ENCODE peak calls at places on chromosomes 5 and 9, in five cellular contexts. O is PC-3, H is uterus, R is WTC11, G is nephron progenitor cell. F is an unnamed sample.

GRCh38 chr9:7791364-7791763 is 8.2 kb downstream of the DMAC1 start:
- DNase-seq in O (no peak), H (no peak), R (no peak), G (no peak), F (no peak)

GRCh38 chr5:160442824-160443431 is 21.3 kb downstream of the PTTG1 start:
- DNase-seq in O (no peak), H (no peak), R (no peak), G (no peak), F (no peak)

GRCh38 chr9:129779560-129780190 is 23.3 kb upstream of the TOR1B start:
- DNase-seq in O (no peak), H (no peak), R (no peak), G (no peak), F (no peak)

GRCh38 chr5:172901012-172901780 is 58.0 kb upstream of the RPL26L1 start:
- DNase-seq in O (no peak), H (peak), R (no peak), G (peak), F (peak)

GRCh38 chr5:139982975-139983240 is 60.2 kb downstream of the NRG2 start:
- DNase-seq in O (no peak), H (no peak), R (no peak), G (no peak), F (no peak)

GRCh38 chr5:130796032-130796431 is 369.0 kb downstream of the HINT1 start:
- DNase-seq in O (peak), H (no peak), R (no peak), G (no peak), F (no peak)

GRCh38 chr9:38639577-38639940 is 19.2 kb upstream of the ANKRD18A start:
- DNase-seq in O (no peak), H (no peak), R (no peak), G (no peak), F (no peak)

GRCh38 chr9:19049872-19050636 is 827 bp downstream of the RRAGA start:
- DNase-seq in O (peak), H (no peak), R (no peak), G (no peak), F (peak)

GRCh38 chr5:154612666-154613065 is 134.6 kb upstream of the HAND1 start:
- DNase-seq in O (no peak), H (no peak), R (no peak), G (no peak), F (no peak)

GRCh38 chr5:54743997-54744788 is 226.6 kb downstream of the SNX18 start:
- DNase-seq in O (peak), H (no peak), R (no peak), G (no peak), F (peak)

GRCh38 chr5:170971-171800 is 20.1 kb upstream of the LRRC14B start:
- DNase-seq in O (no peak), H (no peak), R (peak), G (peak), F (no peak)

GRCh38 chr9:106174331-106174730 is 480.0 kb downstream of the TMEM38B start:
- DNase-seq in O (no peak), H (no peak), R (no peak), G (no peak), F (no peak)

GRCh38 chr9:120985759-120986353 is 59.3 kb upstream of the TRAF1 start:
- DNase-seq in O (peak), H (no peak), R (no peak), G (no peak), F (peak)

GRCh38 chr5:137594717-137595116 is 95.6 kb upstream of the SPOCK1 start:
- DNase-seq in O (no peak), H (no peak), R (no peak), G (peak), F (peak)

GRCh38 chr5:80747922-80748321 is 93.1 kb upstream of the DHFR start:
- DNase-seq in O (no peak), H (no peak), R (no peak), G (no peak), F (no peak)

GRCh38 chr9:32589083-32589713 is 16.2 kb upstream of the NDUFB6 start:
- DNase-seq in O (peak), H (no peak), R (no peak), G (no peak), F (peak)

GRCh38 chr5:66247176-66247960 is 103.3 kb downstream of the SREK1 start:
- DNase-seq in O (peak), H (no peak), R (no peak), G (no peak), F (peak)

DNA sequence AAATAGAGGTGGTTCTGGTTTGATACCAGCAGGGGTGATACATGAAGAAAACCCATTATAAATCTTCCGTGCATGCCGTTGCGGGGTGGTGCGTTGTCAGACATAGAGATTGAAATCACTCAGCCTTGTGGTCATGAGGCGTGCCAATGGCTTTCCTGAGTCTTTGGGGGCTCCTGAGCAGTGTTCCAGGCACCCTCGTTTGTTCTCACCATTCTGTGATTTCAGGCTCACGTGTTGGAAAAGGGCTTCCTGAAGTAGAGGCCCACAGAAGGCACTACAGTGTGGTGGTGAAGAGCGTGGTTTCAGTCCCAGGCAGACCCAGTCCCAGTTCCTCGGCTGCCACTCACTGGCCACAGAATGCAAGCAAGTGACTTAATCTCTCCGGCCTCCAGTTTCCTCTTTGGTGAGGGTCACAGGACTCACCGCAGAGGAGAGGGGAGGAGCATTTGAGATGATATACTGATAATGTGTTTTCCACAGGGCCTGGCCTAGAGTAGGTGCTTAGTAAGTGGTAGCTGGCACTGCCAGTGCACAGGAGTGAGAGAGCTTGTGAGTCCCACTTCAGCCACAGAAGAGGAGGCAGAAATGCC is 20.5 kb upstream of the GLRX start:
- DNase-seq in O (peak), H (no peak), R (no peak), G (no peak), F (peak)
- TF ChIP-seq CTCF in O (peak), H (no peak), R (no peak), G (no peak), F (no peak)

DNA sequence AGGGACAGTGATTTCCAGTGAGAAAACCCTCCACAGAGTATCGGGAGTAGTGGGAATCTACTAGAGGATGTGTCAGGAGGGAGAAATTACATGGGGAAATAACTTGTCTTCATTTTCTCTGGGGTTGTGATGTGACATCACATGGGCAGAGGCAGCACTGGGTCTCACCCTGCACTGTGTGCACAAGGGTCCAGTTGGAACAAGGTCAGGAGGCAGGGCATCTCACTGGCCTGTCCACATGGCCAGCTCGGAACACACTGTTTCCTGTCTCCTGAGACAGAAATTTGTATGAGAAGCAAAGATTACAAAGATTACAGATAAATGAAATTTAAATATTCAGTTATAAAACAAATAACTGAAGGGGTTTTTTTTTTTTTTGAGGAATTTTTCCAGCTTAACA is 62.6 kb upstream of the ECM2 start:
- DNase-seq in O (no peak), H (no peak), R (no peak), G (no peak), F (no peak)
- TF ChIP-seq CTCF in O (no peak), H (no peak), R (no peak), G (no peak), F (no peak)

DNA sequence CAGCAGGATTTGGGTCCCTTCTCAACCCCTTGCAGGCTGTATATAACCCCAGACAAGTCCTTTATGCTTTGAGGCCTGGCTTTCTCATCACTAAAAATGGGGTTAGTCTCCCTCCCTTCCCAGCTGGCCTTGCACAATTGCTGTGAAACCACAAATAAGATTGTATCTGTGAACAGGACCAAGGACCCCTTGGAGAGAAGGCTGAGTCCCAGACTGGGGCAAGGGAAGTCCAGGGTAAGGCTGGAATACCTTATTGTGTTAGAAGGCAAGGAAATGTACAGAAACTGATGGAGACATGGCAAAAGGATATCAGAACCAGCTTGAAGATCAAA is 11.4 kb downstream of the MACROH2A1 start:
- DNase-seq in O (no peak), H (no peak), R (no peak), G (no peak), F (no peak)
- TF ChIP-seq CTCF in O (no peak), H (no peak), R (no peak), G (no peak), F (no peak)

GRCh38 chr9:36532353-36532752 is 40.3 kb upstream of the MELK start:
- DNase-seq in O (no peak), H (no peak), R (no peak), G (no peak), F (no peak)

GRCh38 chr9:36535106-36535505 is 37.6 kb upstream of the MELK start:
- DNase-seq in O (no peak), H (no peak), R (no peak), G (no peak), F (no peak)

GRCh38 chr9:36542355-36542754 is 30.3 kb upstream of the MELK start:
- DNase-seq in O (no peak), H (no peak), R (peak), G (no peak), F (no peak)

GRCh38 chr9:36537861-36538260 is 34.8 kb upstream of the MELK start:
- DNase-seq in O (no peak), H (no peak), R (no peak), G (no peak), F (no peak)
- TF ChIP-seq CTCF in O (no peak), H (no peak), R (no peak), G (no peak), F (no peak)

DNA sequence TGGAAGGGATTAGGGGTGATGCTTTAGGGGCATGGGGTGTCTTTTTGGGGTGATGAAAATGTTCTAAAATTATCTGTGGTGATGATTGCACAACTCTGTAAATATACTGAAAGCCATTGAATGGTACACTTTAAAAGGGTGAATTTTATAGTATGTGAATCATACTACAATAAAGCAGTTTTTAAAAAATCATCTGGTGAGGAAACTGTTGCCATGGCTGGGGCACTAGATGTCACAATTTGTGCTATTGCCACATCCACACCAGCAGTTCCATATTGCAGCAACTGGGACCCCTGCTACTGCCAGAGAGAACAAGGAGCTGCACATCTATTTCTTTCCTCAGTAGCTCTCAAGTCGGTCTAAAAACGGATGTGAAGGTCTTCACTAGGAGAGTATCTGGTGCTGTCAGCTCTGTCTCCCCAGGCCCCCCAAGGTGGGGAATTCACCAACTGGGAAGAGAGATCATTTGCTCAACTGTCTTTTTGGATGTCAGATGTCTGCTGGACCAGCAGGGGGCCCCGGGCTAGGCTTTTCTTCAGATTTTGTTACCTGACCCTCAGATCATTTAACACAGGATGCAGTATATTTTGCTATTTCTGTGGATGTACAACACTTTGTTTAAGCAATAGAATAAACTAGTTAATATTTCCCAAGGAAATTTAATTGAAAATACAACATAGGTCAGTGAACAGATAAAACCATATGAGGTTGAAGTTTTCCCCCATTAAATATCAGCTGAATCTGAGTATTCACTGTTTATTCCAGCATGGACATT is 13.2 kb downstream of the CMYA5 start:
- DNase-seq in O (peak), H (no peak), R (peak), G (peak), F (peak)
- TF ChIP-seq CTCF in O (peak), H (no peak), R (no peak), G (peak), F (peak)

DNA sequence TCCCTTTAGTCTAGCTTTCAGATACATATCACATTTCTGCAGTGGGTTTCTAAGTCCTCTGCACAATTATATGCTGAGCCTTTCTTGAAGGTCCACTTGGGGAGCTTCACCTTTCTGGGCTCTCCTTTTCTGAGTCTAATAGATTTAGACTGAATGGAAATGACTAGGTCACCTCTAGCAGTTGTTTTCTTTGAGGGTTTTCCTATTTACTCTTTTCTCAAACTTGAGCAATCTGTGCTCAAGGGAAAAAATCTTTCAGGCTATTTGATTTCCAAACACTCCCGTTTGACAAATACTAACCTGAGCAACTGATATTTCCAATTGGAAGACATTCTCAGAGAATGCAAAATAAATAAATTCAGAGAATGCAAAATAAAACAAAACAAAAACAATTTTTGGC is 39.0 kb downstream of the ISOC1 start:
- DNase-seq in O (no peak), H (no peak), R (no peak), G (no peak), F (no peak)
- TF ChIP-seq CTCF in O (no peak), H (no peak), R (no peak), G (no peak), F (no peak)

GRCh38 chr9:135993409-135993742 is 32.2 kb upstream of the UBAC1 start:
- DNase-seq in O (no peak), H (no peak), R (no peak), G (no peak), F (no peak)

GRCh38 chr9:135990468-135991429 is 29.6 kb upstream of the UBAC1 start:
- DNase-seq in O (peak), H (no peak), R (peak), G (peak), F (peak)

GRCh38 chr9:135993840-135994776 is 32.9 kb upstream of the UBAC1 start:
- DNase-seq in O (no peak), H (no peak), R (no peak), G (no peak), F (no peak)

GRCh38 chr9:135991771-135992170 is 30.6 kb upstream of the UBAC1 start:
- DNase-seq in O (no peak), H (no peak), R (no peak), G (no peak), F (no peak)

DNA sequence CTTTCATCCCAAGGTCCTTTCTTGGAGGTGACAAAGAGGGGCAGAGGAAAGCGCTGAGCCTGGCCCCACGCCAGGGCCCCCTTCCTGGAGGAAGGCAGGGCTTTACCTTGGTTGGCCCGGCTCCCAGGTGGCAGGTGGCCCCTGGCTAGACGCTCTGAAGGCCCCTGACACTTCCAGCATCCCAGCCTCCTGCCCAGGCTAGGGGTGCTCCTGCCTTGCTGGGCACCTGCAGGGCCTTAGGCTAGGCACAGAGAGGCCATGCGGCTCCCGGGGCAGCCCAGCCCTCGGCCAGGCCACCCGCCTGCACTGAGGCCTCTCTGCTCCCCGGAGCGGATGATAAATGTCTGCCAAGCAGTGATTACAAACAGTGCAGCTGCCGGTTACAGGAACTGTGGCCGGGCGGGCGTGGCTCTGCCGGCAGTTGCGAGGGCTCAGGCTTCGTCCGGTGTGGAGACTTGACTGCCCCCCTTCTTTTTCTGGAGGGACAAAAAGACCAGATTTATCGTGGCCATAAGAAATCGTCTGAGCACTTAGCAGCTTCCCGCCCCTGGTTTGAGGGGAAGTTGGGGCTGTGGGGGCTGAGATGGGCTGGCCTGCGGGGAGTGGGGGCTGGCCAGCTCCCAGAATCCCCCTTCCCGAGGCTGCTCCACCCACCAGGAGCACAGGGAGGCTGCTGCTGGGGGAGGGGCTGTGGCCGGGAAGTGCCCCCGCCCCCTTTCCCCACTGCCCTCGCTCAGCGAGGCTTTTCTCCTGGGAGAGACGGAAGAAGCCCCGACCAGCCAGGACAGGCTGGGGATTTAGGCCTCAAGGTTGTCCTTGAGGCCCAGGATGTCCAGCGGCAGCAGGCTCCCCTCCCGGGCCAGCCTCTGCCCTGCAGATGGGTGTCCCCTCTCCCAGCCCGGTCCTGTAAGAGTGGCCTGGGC is 31.6 kb upstream of the UBAC1 start:
- DNase-seq in O (peak), H (peak), R (peak), G (peak), F (peak)
- TF ChIP-seq CTCF in O (no peak), H (no peak), R (no peak), G (no peak), F (no peak)

GRCh38 chr9:69999331-69999730 is 44.3 kb upstream of the MAMDC2 start:
- DNase-seq in O (no peak), H (no peak), R (no peak), G (no peak), F (no peak)

GRCh38 chr9:70000481-70000880 is 43.2 kb upstream of the MAMDC2 start:
- DNase-seq in O (no peak), H (no peak), R (no peak), G (no peak), F (no peak)

GRCh38 chr9:69996947-69997346 is 46.7 kb upstream of the MAMDC2 start:
- DNase-seq in O (no peak), H (no peak), R (no peak), G (no peak), F (peak)
- TF ChIP-seq CTCF in O (no peak), H (no peak), R (no peak), G (no peak), F (no peak)

F was measured in MCF 10A.